ENCODE peak calls at places on chromosomes 2 and 18, in eight cellular contexts. V is brain microvascular endothelial cell, B is GM10248, P is mesothelial cell of epicardium, C is progenitor cell of endocrine pancreas, Q is cardiac muscle cell, Z is HCT116, A is GM20000. H is an unnamed sample.
A peak's percentile ranks its signal among the peaks of the same experiment; 100 is the strongest.

GRCh38 chr2:70516596-70516995 is 37.0 kb downstream of the TGFA start:
- DNase-seq in Q (no peak), V (no peak), A (peak; percentile 51), B (peak; percentile 72), Z (no peak), P (no peak), C (no peak), H (no peak)

GRCh38 chr2:69291004-69291650 is 95.9 kb downstream of the GFPT1 start:
- DNase-seq in C (no peak), Z (no peak), P (no peak), A (no peak), Q (peak; percentile 74), V (peak; percentile 45), B (no peak), H (no peak)

GRCh38 chr18:55779711-55780590 is 192.0 kb upstream of the TCF4 start:
- DNase-seq in B (peak; percentile 12), P (peak; percentile 37), Z (no peak), V (no peak), Q (peak; percentile 57), A (peak; percentile 25), C (peak; percentile 28), H (no peak)

GRCh38 chr18:71442830-71443229 is 1101.3 kb downstream of the CBLN2 start:
- DNase-seq in B (no peak), P (no peak), Q (peak; percentile 82), C (no peak), Z (no peak), A (no peak), V (no peak), H (no peak)

GRCh38 chr2:20103514-20103913 is 52.1 kb upstream of the LAPTM4A start:
- DNase-seq in P (no peak), A (no peak), V (peak; percentile 25), C (no peak), B (no peak), Q (peak; percentile 32), Z (no peak), H (no peak)

GRCh38 chr2:78892310-78892709 is 133.2 kb upstream of the REG3G start:
- DNase-seq in Q (no peak), P (no peak), A (no peak), C (no peak), B (no peak), Z (no peak), V (no peak), H (no peak)

GRCh38 chr18:31819106-31819924 is 58.6 kb upstream of the SLC25A52 start:
- DNase-seq in V (peak; percentile 22), B (peak; percentile 33), Q (peak; percentile 75), P (no peak), Z (peak; percentile 39), A (peak; percentile 38), C (no peak), H (no peak)

GRCh38 chr2:168730391-168730790 is 72.0 kb upstream of the NOSTRIN start:
- DNase-seq in A (no peak), B (no peak), C (no peak), Z (no peak), V (no peak), Q (no peak), P (no peak), H (no peak)

DNA sequence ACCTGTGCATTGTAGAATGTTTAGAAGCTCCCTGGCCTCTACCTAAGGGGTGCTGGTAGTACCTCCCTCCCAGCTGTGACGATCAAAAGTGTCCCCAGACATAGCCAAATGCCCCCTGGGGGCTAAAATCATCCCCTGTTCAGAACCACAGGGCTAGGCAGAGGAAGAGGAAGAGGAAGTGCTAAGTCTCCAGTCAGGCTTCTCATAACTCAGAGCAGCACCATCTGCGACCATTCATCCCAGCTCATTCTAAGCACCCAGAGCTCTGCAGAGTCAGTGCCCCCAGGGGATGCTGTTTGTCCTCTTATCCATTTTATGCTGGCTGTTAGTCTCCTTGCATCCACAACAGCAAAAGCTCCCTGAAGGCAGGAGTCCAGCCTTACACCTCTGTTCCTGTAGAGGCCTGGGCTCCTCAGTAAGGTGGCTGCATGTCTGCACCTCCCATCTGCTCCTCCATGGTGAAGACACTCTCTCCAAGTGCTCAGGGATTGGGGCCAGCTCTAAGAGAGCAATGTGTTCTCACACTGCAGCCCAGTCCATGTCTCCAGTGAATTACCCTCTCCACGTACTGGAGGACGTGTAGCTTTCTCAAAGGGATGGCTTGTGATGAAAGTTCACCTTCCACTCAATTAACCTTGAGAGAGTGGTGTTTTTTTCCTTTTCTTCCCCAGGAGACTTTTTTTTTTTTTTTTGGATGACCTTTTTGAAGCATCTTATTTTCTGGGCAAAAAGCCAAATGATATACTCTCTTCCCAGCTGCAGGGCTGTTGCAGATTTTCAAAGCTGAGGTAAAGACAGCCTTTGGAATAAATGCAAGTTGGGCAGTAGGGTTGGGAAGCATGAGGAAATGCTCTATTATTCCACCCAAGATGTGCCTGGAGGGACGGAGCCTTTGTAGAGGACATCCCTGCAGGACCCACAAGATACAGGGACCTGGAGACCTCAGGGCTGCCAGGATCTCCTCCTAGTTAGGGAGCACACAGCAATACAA is 158.9 kb upstream of the SLC14A2 start:
- DNase-seq in P (no peak), C (no peak), V (no peak), Q (no peak), B (no peak), Z (no peak), A (no peak), H (no peak)
- TF ChIP-seq CTCF in P (no peak), C (no peak), V (no peak), Q (no peak), B (no peak), Z (no peak), A (no peak), H (no peak)

GRCh38 chr2:191991442-191991841 is 144.6 kb upstream of the CAVIN2 start:
- DNase-seq in C (no peak), V (no peak), Z (no peak), P (no peak), B (no peak), A (no peak), Q (no peak), H (no peak)
- TF ChIP-seq CTCF in C (no peak), V (no peak), Z (no peak), P (no peak), B (no peak), A (no peak), Q (no peak), H (no peak)

DNA sequence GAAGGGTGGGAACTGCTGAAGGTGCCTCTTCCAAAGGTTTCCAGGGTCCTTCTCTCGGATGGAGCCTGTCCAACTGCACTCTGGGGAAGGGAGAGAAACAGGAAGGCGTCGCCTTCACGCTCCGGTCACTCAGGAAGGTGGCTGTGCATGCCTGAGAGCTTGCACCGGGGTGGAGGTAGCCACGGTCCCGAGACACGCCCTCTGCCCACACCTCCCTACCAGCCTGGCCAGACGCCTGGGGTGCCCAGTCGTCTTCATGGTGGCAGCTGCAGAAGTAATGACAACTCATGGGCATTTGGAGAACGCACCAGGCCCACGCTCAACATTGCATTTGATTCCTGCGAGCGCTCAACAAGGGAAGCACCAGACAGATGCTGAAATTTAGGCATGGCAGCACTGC is 59.9 kb downstream of the ADNP2 start:
- DNase-seq in A (no peak), V (no peak), P (no peak), Z (no peak), B (no peak), C (no peak), Q (no peak), H (no peak)
- TF ChIP-seq CTCF in A (no peak), V (no peak), P (no peak), Z (no peak), B (no peak), C (no peak), Q (no peak), H (no peak)

GRCh38 chr2:61926921-61927477 is 21.5 kb downstream of the COMMD1 start:
- DNase-seq in Z (no peak), C (no peak), B (no peak), P (no peak), A (no peak), Q (no peak), V (no peak), H (no peak)
- TF ChIP-seq CTCF in Z (no peak), C (no peak), B (no peak), P (no peak), A (no peak), Q (no peak), V (no peak), H (no peak)

GRCh38 chr2:201797175-201797840 is 9.0 kb upstream of the CDK15 start:
- DNase-seq in V (peak; percentile 21), C (no peak), A (no peak), Z (no peak), P (no peak), B (no peak), Q (no peak), H (no peak)

GRCh38 chr2:201793631-201794030 is 12.7 kb upstream of the CDK15 start:
- DNase-seq in P (no peak), Q (no peak), Z (no peak), A (no peak), C (no peak), V (no peak), B (no peak), H (no peak)

GRCh38 chr2:201794261-201794660 is 12.1 kb upstream of the CDK15 start:
- DNase-seq in Q (no peak), A (no peak), Z (no peak), P (no peak), B (no peak), V (no peak), C (no peak), H (no peak)

GRCh38 chr2:201796478-201796865 is 9.9 kb upstream of the CDK15 start:
- DNase-seq in Z (no peak), B (no peak), P (no peak), V (no peak), A (no peak), C (no peak), Q (no peak), H (no peak)

GRCh38 chr2:201795608-201796477 is 10.5 kb upstream of the CDK15 start:
- DNase-seq in C (no peak), Q (peak; percentile 62), V (peak; percentile 24), B (peak; percentile 38), P (no peak), A (peak; percentile 41), Z (peak; percentile 35), H (no peak)
- TF ChIP-seq CTCF in C (peak; percentile 80), Q (peak; percentile 73), V (peak; percentile 89), B (peak; percentile 43), P (peak; percentile 53), A (peak; percentile 24), Z (peak; percentile 60), H (peak; percentile 88)

DNA sequence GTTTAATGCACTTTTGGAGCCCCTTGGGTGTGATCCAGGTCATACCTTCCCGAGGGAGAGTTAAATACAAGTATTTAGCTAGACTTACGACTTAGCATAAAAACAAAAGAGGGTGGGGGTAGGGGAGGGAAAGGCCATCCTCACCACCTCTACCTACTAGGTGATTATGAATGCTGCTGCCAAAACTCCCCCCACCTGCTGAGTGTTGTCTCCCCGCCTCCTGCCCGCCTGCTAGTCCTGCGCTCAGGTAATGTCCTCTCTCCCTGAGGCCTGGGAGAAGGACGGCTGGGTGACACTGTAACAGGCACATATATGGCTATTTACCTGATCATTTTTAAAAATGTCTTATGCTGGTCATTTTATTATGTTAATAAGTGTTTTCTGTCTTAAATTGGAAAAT is 3.0 kb upstream of the NCKAP5 start:
- DNase-seq in Z (no peak), P (no peak), A (no peak), B (no peak), C (no peak), V (no peak), Q (no peak), H (no peak)
- TF ChIP-seq CTCF in Z (no peak), P (no peak), A (no peak), B (no peak), C (no peak), V (no peak), Q (no peak), H (no peak)